ENCODE peak calls at places on chromosome 22, in four cellular contexts. S, F, L and P are unnamed samples.

GRCh38 chr22:24107668-24108067 is 73.6 kb upstream of the SUSD2 start:
- DNase-seq in F (no peak), L (no peak), S (no peak), P (no peak)

GRCh38 chr22:41001722-41002122 is 50.5 kb downstream of the RBX1 start:
- DNase-seq in L (no peak), S (peak), F (no peak), P (peak)

GRCh38 chr22:45268958-45269844 is 15.5 kb upstream of the UPK3A start:
- DNase-seq in F (peak), L (peak), S (no peak), P (peak)

GRCh38 chr22:40817737-40818136 is 1.4 kb downstream of the SLC25A17 start:
- DNase-seq in F (peak), S (no peak), L (no peak), P (no peak)

GRCh38 chr22:44940121-44940520 is 69.7 kb downstream of the PHF21B start:
- DNase-seq in F (no peak), L (peak), S (no peak), P (no peak)

GRCh38 chr22:38783095-38783710 is 10.7 kb downstream of the DNAL4 start:
- DNase-seq in L (no peak), F (no peak), S (no peak), P (no peak)

GRCh38 chr22:46196268-46196667 is 45.9 kb downstream of the PPARA start:
- DNase-seq in F (no peak), L (no peak), S (no peak), P (no peak)

GRCh38 chr22:28832731-28833130 is 32.4 kb upstream of the XBP1 start:
- DNase-seq in S (no peak), F (no peak), L (no peak), P (no peak)

GRCh38 chr22:45645150-45645525 is 26.5 kb upstream of the ATXN10 start:
- DNase-seq in F (no peak), L (no peak), S (no peak), P (no peak)

GRCh38 chr22:42769574-42770447 is 49.1 kb upstream of the A4GALT start:
- DNase-seq in S (no peak), L (no peak), F (peak), P (no peak)

GRCh38 chr22:27885977-27886842 is 32.8 kb downstream of the PITPNB start:
- DNase-seq in L (peak), S (peak), F (peak), P (peak)

GRCh38 chr22:22713416-22713815 is 69.0 kb downstream of the GGTLC2 start:
- DNase-seq in S (no peak), F (no peak), L (no peak), P (no peak)

GRCh38 chr22:46056169-46057041 is 79.4 kb upstream of the WNT7B start:
- DNase-seq in L (peak), S (no peak), F (no peak), P (no peak)

GRCh38 chr22:25817092-25817943 is 75.3 kb downstream of the MYO18B start:
- DNase-seq in F (no peak), L (no peak), S (no peak), P (no peak)

DNA sequence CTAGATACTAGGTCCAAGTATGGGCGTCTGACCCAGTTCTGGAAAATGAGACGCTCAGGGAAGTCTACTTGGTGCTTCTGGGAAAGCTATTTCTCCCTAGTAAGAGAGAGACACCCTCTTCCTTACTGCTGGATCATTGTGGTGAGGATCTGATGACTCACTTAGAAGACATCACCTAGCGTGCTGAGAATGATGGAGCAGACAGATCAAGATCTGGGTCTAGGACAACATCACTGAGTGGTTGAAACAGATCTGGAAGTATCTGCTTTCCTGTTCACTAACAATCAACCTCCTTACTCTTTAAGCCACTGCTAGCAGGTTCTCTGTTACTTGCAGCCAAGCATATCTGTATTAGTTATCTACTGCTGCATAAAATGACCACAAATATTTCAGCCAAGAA is 38.3 kb upstream of the HMGXB4 start:
- DNase-seq in F (peak), S (no peak), L (no peak), P (peak)
- TF ChIP-seq HMGXB4 in F (no peak), S (no peak), L (no peak), P (no peak)

GRCh38 chr22:20991252-20992055 is 9.4 kb downstream of the LZTR1 start:
- DNase-seq in L (no peak), S (no peak), F (no peak), P (no peak)
- TF ChIP-seq HMGXB4 in L (no peak), S (no peak), F (no peak), P (no peak)

GRCh38 chr22:48247829-48248228 is 1485.4 kb downstream of the TBC1D22A start:
- DNase-seq in F (no peak), S (no peak), L (no peak), P (no peak)

GRCh38 chr22:48241658-48242057 is 1479.2 kb downstream of the TBC1D22A start:
- DNase-seq in F (no peak), L (no peak), S (no peak), P (no peak)

GRCh38 chr22:48242461-48242864 is 1480.0 kb downstream of the TBC1D22A start:
- DNase-seq in L (no peak), F (no peak), S (no peak), P (no peak)

GRCh38 chr22:48245119-48245485 is 1482.7 kb downstream of the TBC1D22A start:
- DNase-seq in L (no peak), S (no peak), F (no peak), P (no peak)

DNA sequence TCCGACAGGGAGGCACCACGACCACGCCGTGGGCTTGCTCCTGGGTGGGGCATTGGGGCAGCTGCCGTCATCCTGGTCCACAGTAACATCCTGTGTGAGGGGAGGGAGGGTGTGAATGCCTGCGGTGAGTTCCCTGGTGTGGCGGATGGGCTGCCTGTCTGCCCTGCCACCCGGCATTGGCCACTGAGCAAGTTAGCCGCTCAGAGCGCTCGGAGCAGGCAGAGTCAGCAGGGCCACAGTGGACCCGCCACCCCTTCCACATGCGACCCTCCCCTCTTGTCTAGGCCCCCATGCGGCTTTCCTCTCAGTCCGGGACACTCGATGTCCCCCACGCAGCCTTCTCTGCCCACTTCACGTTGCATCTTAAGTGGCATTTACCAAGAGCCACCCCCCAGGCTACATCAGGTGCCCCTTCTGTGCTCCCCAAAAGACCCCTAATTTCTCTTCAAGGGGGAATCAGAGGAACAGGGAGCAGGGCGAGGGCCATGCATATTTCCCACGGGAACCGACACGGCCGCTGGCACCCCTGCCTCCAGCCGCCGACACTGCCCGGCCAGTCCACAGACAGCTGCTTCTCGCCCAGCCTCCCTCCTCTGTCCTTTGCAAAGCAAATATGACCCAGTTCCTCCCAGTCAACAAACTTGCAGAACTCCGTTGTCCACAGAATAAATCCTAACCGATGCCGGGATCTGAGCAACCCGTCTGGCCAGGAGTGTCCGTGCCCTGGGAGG is 1482.1 kb downstream of the TBC1D22A start:
- DNase-seq in F (no peak), S (no peak), L (no peak), P (no peak)
- TF ChIP-seq HMGXB4 in F (no peak), S (no peak), L (no peak), P (no peak)

GRCh38 chr22:37229012-37229804 is 14.9 kb downstream of the RAC2 start:
- DNase-seq in L (no peak), F (no peak), S (no peak), P (peak)
- TF ChIP-seq HMGXB4 in L (no peak), F (no peak), S (no peak), P (no peak)